ENCODE peak calls at places on chromosome 15, in ten cellular contexts. C is K562, G is heart left ventricle, J is A549, B is upper lobe of left lung, A is gastrocnemius medialis, E is IMR-90, M is HCT116, V is body of pancreas, H is GM12878. N is an unnamed sample.

GRCh38 chr15:20280933-20281463 is 260.6 kb downstream of the GOLGA6L6 start:
- ATAC-seq in G (no peak), M (no peak), J (no peak), V (no peak), E (no peak), B (peak), A (no peak), C (peak), H (no peak), N (no peak)

GRCh38 chr15:34665498-34666116 is 82.2 kb upstream of the GOLGA8B start:
- ATAC-seq in M (no peak), G (no peak), J (no peak), B (no peak), E (no peak), A (no peak), V (no peak), C (no peak), H (no peak), N (no peak)

GRCh38 chr15:45128971-45129639 is 574 bp downstream of the DUOXA1 start:
- ATAC-seq in E (no peak), A (no peak), H (no peak), G (no peak), C (no peak), J (no peak), M (no peak), B (peak), V (no peak), N (peak)

GRCh38 chr15:76366714-76367113 is 30.1 kb downstream of the ISL2 start:
- ATAC-seq in G (no peak), A (no peak), E (no peak), J (no peak), C (no peak), B (no peak), M (no peak), V (no peak), H (no peak), N (no peak)

GRCh38 chr15:29688981-29689723 is 133.1 kb downstream of the TJP1 start:
- ATAC-seq in C (no peak), B (peak), J (peak), A (no peak), M (no peak), H (no peak), E (no peak), G (no peak), V (no peak), N (no peak)

GRCh38 chr15:62561572-62561970 is 396.5 kb upstream of the C2CD4B start:
- ATAC-seq in B (no peak), E (no peak), A (no peak), M (no peak), H (no peak), J (no peak), C (no peak), G (no peak), V (no peak), N (no peak)

GRCh38 chr15:59329570-59330350 is 42.9 kb downstream of the MYO1E start:
- ATAC-seq in M (peak), C (no peak), B (peak), J (peak), G (peak), A (no peak), H (no peak), V (peak), E (peak), N (peak)

GRCh38 chr15:56963719-56964118 is 45.3 kb downstream of the TCF12 start:
- ATAC-seq in E (no peak), B (no peak), J (peak), C (no peak), M (no peak), H (peak), V (no peak), G (no peak), A (no peak), N (no peak)

GRCh38 chr15:71501344-71502128 is 308.8 kb upstream of the NR2E3 start:
- ATAC-seq in B (no peak), J (no peak), V (peak), M (no peak), E (no peak), C (no peak), H (no peak), A (peak), G (peak), N (no peak)

GRCh38 chr15:71505962-71506361 is 304.4 kb upstream of the NR2E3 start:
- ATAC-seq in B (no peak), G (no peak), A (no peak), H (no peak), M (no peak), C (no peak), J (no peak), E (no peak), V (no peak), N (no peak)

GRCh38 chr15:71508081-71508682 is 302.2 kb upstream of the NR2E3 start:
- ATAC-seq in B (no peak), G (no peak), M (no peak), C (no peak), A (no peak), H (peak), V (no peak), E (no peak), J (no peak), N (no peak)

GRCh38 chr15:71512281-71513016 is 297.9 kb upstream of the NR2E3 start:
- ATAC-seq in B (no peak), E (peak), G (no peak), H (no peak), A (no peak), V (no peak), C (no peak), J (no peak), M (no peak), N (no peak)

GRCh38 chr15:71506946-71507345 is 303.4 kb upstream of the NR2E3 start:
- ATAC-seq in J (no peak), H (no peak), B (no peak), E (no peak), C (no peak), V (no peak), G (no peak), A (no peak), M (no peak), N (no peak)
- H3K27ac ChIP-seq in J (no peak), H (no peak), B (no peak), E (no peak), C (no peak), V (no peak), G (no peak), A (no peak), M (no peak), N (no peak)

GRCh38 chr15:43775411-43775965 is 1.3 kb downstream of the ELL3 start:
- ATAC-seq in G (no peak), C (peak), M (peak), B (no peak), E (no peak), V (peak), H (no peak), A (peak), J (peak), N (no peak)
- TF ChIP-seq POLR2A in G (no peak), C (peak), M (no peak), B (no peak), E (no peak), V (no peak), H (no peak), A (no peak), J (no peak), N (no peak)

GRCh38 chr15:39468341-39468740 is 112.5 kb upstream of the THBS1 start:
- ATAC-seq in C (no peak), E (no peak), B (no peak), H (no peak), G (no peak), J (no peak), M (no peak), V (no peak), A (no peak), N (no peak)
- H3K27ac ChIP-seq in C (peak), E (peak), B (peak), H (no peak), G (no peak), J (no peak), M (no peak), V (peak), A (peak), N (peak)

GRCh38 chr15:101652783-101653430 is 726 bp upstream of the TM2D3 start:
- ATAC-seq in M (no peak), A (peak), H (peak), C (peak), B (peak), J (peak), E (peak), V (peak), G (no peak), N (no peak)

GRCh38 chr15:101651753-101652097 is 456 bp downstream of the TM2D3 start:
- ATAC-seq in M (peak), E (peak), H (peak), C (peak), A (peak), V (peak), J (no peak), G (peak), B (peak), N (peak)

GRCh38 chr15:101654191-101654590 is 2.0 kb upstream of the TM2D3 start:
- ATAC-seq in H (no peak), G (no peak), B (no peak), C (no peak), V (no peak), J (no peak), M (no peak), E (no peak), A (no peak), N (no peak)

GRCh38 chr15:101650145-101650544 is 2.0 kb downstream of the TM2D3 start:
- ATAC-seq in E (no peak), G (no peak), V (no peak), M (no peak), B (no peak), J (no peak), A (no peak), H (no peak), C (no peak), N (no peak)

GRCh38 chr15:101652098-101652782 is at the start of gene TM2D3:
- ATAC-seq in A (peak), H (peak), M (peak), G (peak), C (peak), V (peak), J (peak), B (peak), E (peak), N (peak)
- TF ChIP-seq POLR2A in A (peak), H (peak), M (peak), G (peak), C (peak), V (peak), J (peak), B (peak), E (peak), N (peak)

GRCh38 chr15:32704343-32705076 is 13.3 kb upstream of the GREM1 start:
- ATAC-seq in J (no peak), V (no peak), H (no peak), E (peak), C (no peak), B (no peak), G (no peak), A (no peak), M (no peak), N (no peak)
- H3K27ac ChIP-seq in J (no peak), V (no peak), H (no peak), E (peak), C (no peak), B (no peak), G (no peak), A (no peak), M (no peak), N (no peak)

N was measured in gastroesophageal sphincter.